ENCODE peak calls at places on chromosomes 3 and 15, in nine cellular contexts. One of them, this sample, is unnamed.

GRCh38 chr15:48602358-48603122 is 43.0 kb downstream of the FBN1 start:
- DNase-seq in mesenteric fat pad: no peak
- DNase-seq in anterior cingulate cortex: no peak
- DNase-seq in GDM1: no peak
- DNase-seq in bronchial epithelial cell: peak; percentile 55
- DNase-seq in activated naive CD4-positive, alpha-beta T cell treated with anti-CD3 and anti-CD28 coated beads for 36 hours: no peak
- DNase-seq in astrocyte of the hippocampus: peak; percentile 86
- DNase-seq in cardiac muscle cell: no peak
- DNase-seq in activated T-cell treated with anti-CD3 and anti-CD28 coated beads for 1 hour: no peak
- DNase-seq in this sample: no peak

GRCh38 chr3:169390741-169391300 is 272.7 kb downstream of the MECOM start:
- DNase-seq in mesenteric fat pad: no peak
- DNase-seq in anterior cingulate cortex: no peak
- DNase-seq in GDM1: no peak
- DNase-seq in bronchial epithelial cell: peak; percentile 40
- DNase-seq in activated naive CD4-positive, alpha-beta T cell treated with anti-CD3 and anti-CD28 coated beads for 36 hours: no peak
- DNase-seq in astrocyte of the hippocampus: peak; percentile 11
- DNase-seq in cardiac muscle cell: peak; percentile 17
- DNase-seq in activated T-cell treated with anti-CD3 and anti-CD28 coated beads for 1 hour: no peak
- DNase-seq in this sample: no peak

GRCh38 chr15:61746589-61746988 is 313.7 kb downstream of the VPS13C start:
- DNase-seq in mesenteric fat pad: no peak
- DNase-seq in anterior cingulate cortex: no peak
- DNase-seq in GDM1: no peak
- DNase-seq in bronchial epithelial cell: no peak
- DNase-seq in activated naive CD4-positive, alpha-beta T cell treated with anti-CD3 and anti-CD28 coated beads for 36 hours: no peak
- DNase-seq in astrocyte of the hippocampus: no peak
- DNase-seq in cardiac muscle cell: no peak
- DNase-seq in activated T-cell treated with anti-CD3 and anti-CD28 coated beads for 1 hour: no peak
- DNase-seq in this sample: no peak

GRCh38 chr3:23368731-23369130 is 165.6 kb downstream of the UBE2E2 start:
- DNase-seq in mesenteric fat pad: no peak
- DNase-seq in anterior cingulate cortex: no peak
- DNase-seq in GDM1: no peak
- DNase-seq in bronchial epithelial cell: no peak
- DNase-seq in activated naive CD4-positive, alpha-beta T cell treated with anti-CD3 and anti-CD28 coated beads for 36 hours: no peak
- DNase-seq in astrocyte of the hippocampus: no peak
- DNase-seq in cardiac muscle cell: no peak
- DNase-seq in activated T-cell treated with anti-CD3 and anti-CD28 coated beads for 1 hour: no peak
- DNase-seq in this sample: no peak

GRCh38 chr3:108117245-108117644 is 26.4 kb upstream of the CD47 start:
- DNase-seq in mesenteric fat pad: no peak
- DNase-seq in anterior cingulate cortex: no peak
- DNase-seq in GDM1: no peak
- DNase-seq in bronchial epithelial cell: peak; percentile 37
- DNase-seq in activated naive CD4-positive, alpha-beta T cell treated with anti-CD3 and anti-CD28 coated beads for 36 hours: no peak
- DNase-seq in astrocyte of the hippocampus: peak; percentile 28
- DNase-seq in cardiac muscle cell: peak; percentile 6
- DNase-seq in activated T-cell treated with anti-CD3 and anti-CD28 coated beads for 1 hour: no peak
- DNase-seq in this sample: no peak

GRCh38 chr3:11616551-11616950 is 27.2 kb downstream of the VGLL4 start:
- DNase-seq in mesenteric fat pad: no peak
- DNase-seq in anterior cingulate cortex: no peak
- DNase-seq in GDM1: no peak
- DNase-seq in bronchial epithelial cell: no peak
- DNase-seq in activated naive CD4-positive, alpha-beta T cell treated with anti-CD3 and anti-CD28 coated beads for 36 hours: no peak
- DNase-seq in astrocyte of the hippocampus: no peak
- DNase-seq in cardiac muscle cell: no peak
- DNase-seq in activated T-cell treated with anti-CD3 and anti-CD28 coated beads for 1 hour: no peak
- DNase-seq in this sample: no peak

GRCh38 chr3:14243782-14244181 is 65.2 kb downstream of the LSM3 start:
- DNase-seq in mesenteric fat pad: no peak
- DNase-seq in anterior cingulate cortex: no peak
- DNase-seq in GDM1: no peak
- DNase-seq in bronchial epithelial cell: peak; percentile 26
- DNase-seq in activated naive CD4-positive, alpha-beta T cell treated with anti-CD3 and anti-CD28 coated beads for 36 hours: no peak
- DNase-seq in astrocyte of the hippocampus: no peak
- DNase-seq in cardiac muscle cell: no peak
- DNase-seq in activated T-cell treated with anti-CD3 and anti-CD28 coated beads for 1 hour: no peak
- DNase-seq in this sample: no peak

GRCh38 chr15:75866916-75867315 is 23.7 kb downstream of the UBE2Q2 start:
- DNase-seq in mesenteric fat pad: no peak
- DNase-seq in anterior cingulate cortex: no peak
- DNase-seq in GDM1: no peak
- DNase-seq in bronchial epithelial cell: no peak
- DNase-seq in activated naive CD4-positive, alpha-beta T cell treated with anti-CD3 and anti-CD28 coated beads for 36 hours: no peak
- DNase-seq in astrocyte of the hippocampus: no peak
- DNase-seq in cardiac muscle cell: no peak
- DNase-seq in activated T-cell treated with anti-CD3 and anti-CD28 coated beads for 1 hour: no peak
- DNase-seq in this sample: no peak

GRCh38 chr3:175818811-175819464 is 959.8 kb downstream of the NAALADL2 start:
- DNase-seq in mesenteric fat pad: no peak
- DNase-seq in anterior cingulate cortex: no peak
- DNase-seq in GDM1: no peak
- DNase-seq in bronchial epithelial cell: peak; percentile 55
- DNase-seq in activated naive CD4-positive, alpha-beta T cell treated with anti-CD3 and anti-CD28 coated beads for 36 hours: no peak
- DNase-seq in astrocyte of the hippocampus: no peak
- DNase-seq in cardiac muscle cell: no peak
- DNase-seq in activated T-cell treated with anti-CD3 and anti-CD28 coated beads for 1 hour: no peak
- DNase-seq in this sample: no peak

GRCh38 chr3:184005981-184006507 is 11.6 kb downstream of the ABCC5 start:
- DNase-seq in mesenteric fat pad: no peak
- DNase-seq in anterior cingulate cortex: peak; percentile 13
- DNase-seq in GDM1: peak; percentile 24
- DNase-seq in bronchial epithelial cell: peak; percentile 96
- DNase-seq in activated naive CD4-positive, alpha-beta T cell treated with anti-CD3 and anti-CD28 coated beads for 36 hours: peak; percentile 61
- DNase-seq in astrocyte of the hippocampus: peak; percentile 57
- DNase-seq in cardiac muscle cell: peak; percentile 52
- DNase-seq in activated T-cell treated with anti-CD3 and anti-CD28 coated beads for 1 hour: no peak
- DNase-seq in this sample: no peak

GRCh38 chr15:90007089-90007487 is 6.0 kb downstream of the ZNF710 start:
- DNase-seq in mesenteric fat pad: no peak
- DNase-seq in anterior cingulate cortex: no peak
- DNase-seq in GDM1: no peak
- DNase-seq in bronchial epithelial cell: no peak
- DNase-seq in activated naive CD4-positive, alpha-beta T cell treated with anti-CD3 and anti-CD28 coated beads for 36 hours: no peak
- DNase-seq in astrocyte of the hippocampus: no peak
- DNase-seq in cardiac muscle cell: no peak
- DNase-seq in activated T-cell treated with anti-CD3 and anti-CD28 coated beads for 1 hour: no peak
- DNase-seq in this sample: no peak

GRCh38 chr3:157088506-157089454 is 71.2 kb downstream of the CCNL1 start:
- DNase-seq in mesenteric fat pad: peak; percentile 99
- DNase-seq in anterior cingulate cortex: no peak
- DNase-seq in GDM1: no peak
- DNase-seq in bronchial epithelial cell: peak; percentile 79
- DNase-seq in activated naive CD4-positive, alpha-beta T cell treated with anti-CD3 and anti-CD28 coated beads for 36 hours: peak; percentile 94
- DNase-seq in astrocyte of the hippocampus: peak; percentile 99
- DNase-seq in cardiac muscle cell: peak; percentile 96
- DNase-seq in activated T-cell treated with anti-CD3 and anti-CD28 coated beads for 1 hour: peak; percentile 87
- DNase-seq in this sample: peak; percentile 88

GRCh38 chr3:27644936-27645335 is 77.2 kb downstream of the EOMES start:
- DNase-seq in mesenteric fat pad: no peak
- DNase-seq in anterior cingulate cortex: no peak
- DNase-seq in GDM1: no peak
- DNase-seq in bronchial epithelial cell: no peak
- DNase-seq in activated naive CD4-positive, alpha-beta T cell treated with anti-CD3 and anti-CD28 coated beads for 36 hours: no peak
- DNase-seq in astrocyte of the hippocampus: no peak
- DNase-seq in cardiac muscle cell: no peak
- DNase-seq in activated T-cell treated with anti-CD3 and anti-CD28 coated beads for 1 hour: no peak
- DNase-seq in this sample: no peak

GRCh38 chr15:98398886-98399285 is 249.5 kb upstream of the IGF1R start:
- DNase-seq in mesenteric fat pad: no peak
- DNase-seq in anterior cingulate cortex: no peak
- DNase-seq in GDM1: no peak
- DNase-seq in bronchial epithelial cell: no peak
- DNase-seq in activated naive CD4-positive, alpha-beta T cell treated with anti-CD3 and anti-CD28 coated beads for 36 hours: no peak
- DNase-seq in astrocyte of the hippocampus: no peak
- DNase-seq in cardiac muscle cell: no peak
- DNase-seq in activated T-cell treated with anti-CD3 and anti-CD28 coated beads for 1 hour: no peak
- DNase-seq in this sample: no peak

GRCh38 chr3:139327861-139328260 is 16.0 kb upstream of the MRPS22 start:
- DNase-seq in mesenteric fat pad: peak; percentile 87
- DNase-seq in anterior cingulate cortex: no peak
- DNase-seq in GDM1: no peak
- DNase-seq in bronchial epithelial cell: no peak
- DNase-seq in activated naive CD4-positive, alpha-beta T cell treated with anti-CD3 and anti-CD28 coated beads for 36 hours: peak; percentile 13
- DNase-seq in astrocyte of the hippocampus: no peak
- DNase-seq in cardiac muscle cell: no peak
- DNase-seq in activated T-cell treated with anti-CD3 and anti-CD28 coated beads for 1 hour: no peak
- DNase-seq in this sample: no peak

GRCh38 chr3:62586356-62586755 is 213.0 kb upstream of the FEZF2 start:
- DNase-seq in mesenteric fat pad: no peak
- DNase-seq in anterior cingulate cortex: no peak
- DNase-seq in GDM1: no peak
- DNase-seq in bronchial epithelial cell: peak; percentile 41
- DNase-seq in activated naive CD4-positive, alpha-beta T cell treated with anti-CD3 and anti-CD28 coated beads for 36 hours: no peak
- DNase-seq in astrocyte of the hippocampus: no peak
- DNase-seq in cardiac muscle cell: no peak
- DNase-seq in activated T-cell treated with anti-CD3 and anti-CD28 coated beads for 1 hour: no peak
- DNase-seq in this sample: no peak

GRCh38 chr15:57578288-57578900 is 13.3 kb upstream of the MYZAP start:
- DNase-seq in mesenteric fat pad: no peak
- DNase-seq in anterior cingulate cortex: no peak
- DNase-seq in GDM1: no peak
- DNase-seq in bronchial epithelial cell: no peak
- DNase-seq in activated naive CD4-positive, alpha-beta T cell treated with anti-CD3 and anti-CD28 coated beads for 36 hours: no peak
- DNase-seq in astrocyte of the hippocampus: no peak
- DNase-seq in cardiac muscle cell: no peak
- DNase-seq in activated T-cell treated with anti-CD3 and anti-CD28 coated beads for 1 hour: no peak
- DNase-seq in this sample: no peak

GRCh38 chr15:65954289-65954741 is 85.0 kb downstream of the RAB11A start:
- DNase-seq in mesenteric fat pad: no peak
- DNase-seq in anterior cingulate cortex: no peak
- DNase-seq in GDM1: no peak
- DNase-seq in bronchial epithelial cell: peak; percentile 50
- DNase-seq in activated naive CD4-positive, alpha-beta T cell treated with anti-CD3 and anti-CD28 coated beads for 36 hours: no peak
- DNase-seq in astrocyte of the hippocampus: peak; percentile 89
- DNase-seq in cardiac muscle cell: no peak
- DNase-seq in activated T-cell treated with anti-CD3 and anti-CD28 coated beads for 1 hour: no peak
- DNase-seq in this sample: no peak

GRCh38 chr15:42014406-42014805 is 6.4 kb downstream of the PLA2G4E start:
- DNase-seq in mesenteric fat pad: no peak
- DNase-seq in anterior cingulate cortex: no peak
- DNase-seq in GDM1: no peak
- DNase-seq in bronchial epithelial cell: no peak
- DNase-seq in activated naive CD4-positive, alpha-beta T cell treated with anti-CD3 and anti-CD28 coated beads for 36 hours: no peak
- DNase-seq in astrocyte of the hippocampus: no peak
- DNase-seq in cardiac muscle cell: no peak
- DNase-seq in activated T-cell treated with anti-CD3 and anti-CD28 coated beads for 1 hour: no peak
- DNase-seq in this sample: no peak

GRCh38 chr3:38117748-38118420 is 19.0 kb downstream of the ACAA1 start:
- DNase-seq in mesenteric fat pad: no peak
- DNase-seq in anterior cingulate cortex: peak; percentile 30
- DNase-seq in GDM1: peak; percentile 64
- DNase-seq in bronchial epithelial cell: peak; percentile 57
- DNase-seq in activated naive CD4-positive, alpha-beta T cell treated with anti-CD3 and anti-CD28 coated beads for 36 hours: peak; percentile 88
- DNase-seq in astrocyte of the hippocampus: peak; percentile 69
- DNase-seq in cardiac muscle cell: peak; percentile 32
- DNase-seq in activated T-cell treated with anti-CD3 and anti-CD28 coated beads for 1 hour: peak; percentile 67
- DNase-seq in this sample: peak; percentile 50

GRCh38 chr3:72625616-72626337 is 222.5 kb downstream of the SHQ1 start:
- DNase-seq in mesenteric fat pad: no peak
- DNase-seq in anterior cingulate cortex: no peak
- DNase-seq in GDM1: no peak
- DNase-seq in bronchial epithelial cell: peak; percentile 100
- DNase-seq in activated naive CD4-positive, alpha-beta T cell treated with anti-CD3 and anti-CD28 coated beads for 36 hours: peak; percentile 14
- DNase-seq in astrocyte of the hippocampus: no peak
- DNase-seq in cardiac muscle cell: no peak
- DNase-seq in activated T-cell treated with anti-CD3 and anti-CD28 coated beads for 1 hour: no peak
- DNase-seq in this sample: no peak

GRCh38 chr3:121064121-121064520 is 156.1 kb downstream of the STXBP5L start:
- DNase-seq in mesenteric fat pad: no peak
- DNase-seq in anterior cingulate cortex: no peak
- DNase-seq in GDM1: no peak
- DNase-seq in bronchial epithelial cell: peak; percentile 33
- DNase-seq in activated naive CD4-positive, alpha-beta T cell treated with anti-CD3 and anti-CD28 coated beads for 36 hours: no peak
- DNase-seq in astrocyte of the hippocampus: no peak
- DNase-seq in cardiac muscle cell: no peak
- DNase-seq in activated T-cell treated with anti-CD3 and anti-CD28 coated beads for 1 hour: no peak
- DNase-seq in this sample: no peak

GRCh38 chr15:25178835-25179672 is 224.3 kb downstream of the SNRPN start:
- DNase-seq in mesenteric fat pad: peak; percentile 51
- DNase-seq in anterior cingulate cortex: no peak
- DNase-seq in GDM1: no peak
- DNase-seq in bronchial epithelial cell: no peak
- DNase-seq in activated naive CD4-positive, alpha-beta T cell treated with anti-CD3 and anti-CD28 coated beads for 36 hours: no peak
- DNase-seq in astrocyte of the hippocampus: no peak
- DNase-seq in cardiac muscle cell: no peak
- DNase-seq in activated T-cell treated with anti-CD3 and anti-CD28 coated beads for 1 hour: no peak
- DNase-seq in this sample: peak; percentile 5

GRCh38 chr15:47794266-47794914 is 77.1 kb downstream of the SEMA6D start:
- DNase-seq in mesenteric fat pad: no peak
- DNase-seq in anterior cingulate cortex: no peak
- DNase-seq in GDM1: no peak
- DNase-seq in bronchial epithelial cell: peak; percentile 50
- DNase-seq in activated naive CD4-positive, alpha-beta T cell treated with anti-CD3 and anti-CD28 coated beads for 36 hours: no peak
- DNase-seq in astrocyte of the hippocampus: peak; percentile 15
- DNase-seq in cardiac muscle cell: no peak
- DNase-seq in activated T-cell treated with anti-CD3 and anti-CD28 coated beads for 1 hour: no peak
- DNase-seq in this sample: no peak